ENCODE peak calls at places on chromosomes 16 and 17, in six cellular contexts. B is cardiac septum, H is trophoblast cell, F is suprapubic skin, S is heart right ventricle, Y is substantia nigra. A is an unnamed sample.

GRCh38 chr16:72884573-72884972 is 163.4 kb downstream of the ZFHX3 start:
- DNase-seq in B (no peak), H (no peak), F (no peak), S (no peak), Y (no peak), A (no peak)

GRCh38 chr16:794853-795466 is 5.6 kb downstream of the GNG13 start:
- DNase-seq in B (no peak), H (peak; percentile 52), F (no peak), S (no peak), Y (no peak), A (no peak)

GRCh38 chr17:7842950-7843535 is 9.0 kb downstream of the KDM6B start:
- DNase-seq in B (peak; percentile 93), H (peak; percentile 90), F (peak; percentile 94), S (peak; percentile 66), Y (peak; percentile 50), A (peak; percentile 96)

GRCh38 chr16:56884026-56884582 is 19.1 kb downstream of the SLC12A3 start:
- DNase-seq in B (no peak), H (no peak), F (no peak), S (no peak), Y (no peak), A (no peak)

GRCh38 chr17:32349503-32349853 is 479 bp upstream of the ZNF207 start:
- DNase-seq in B (no peak), H (peak; percentile 57), F (no peak), S (no peak), Y (peak; percentile 14), A (peak; percentile 22)

GRCh38 chr16:9123401-9123800 is 32.0 kb downstream of the HAPSTR1 start:
- DNase-seq in B (no peak), H (no peak), F (no peak), S (no peak), Y (no peak), A (no peak)

GRCh38 chr17:794876-795275 is 12.7 kb downstream of the MRM3 start:
- DNase-seq in B (peak; percentile 88), H (peak; percentile 64), F (peak; percentile 92), S (peak; percentile 88), Y (peak; percentile 81), A (peak; percentile 68)

GRCh38 chr17:67386965-67387551 is 10.0 kb downstream of the PITPNC1 start:
- DNase-seq in B (no peak), H (peak; percentile 87), F (no peak), S (peak; percentile 62), Y (peak; percentile 31), A (peak; percentile 60)

GRCh38 chr17:55440391-55440790 is 18.8 kb upstream of the MMD start:
- DNase-seq in B (no peak), H (peak; percentile 66), F (no peak), S (no peak), Y (no peak), A (peak; percentile 92)

GRCh38 chr17:81424151-81424550 is 28.9 kb downstream of the BAHCC1 start:
- DNase-seq in B (no peak), H (no peak), F (no peak), S (no peak), Y (no peak), A (no peak)

GRCh38 chr16:80580109-80580832 is 39.5 kb downstream of the DYNLRB2 start:
- DNase-seq in B (no peak), H (no peak), F (no peak), S (no peak), Y (no peak), A (no peak)

GRCh38 chr17:69406906-69407305 is 7.6 kb upstream of the MAP2K6 start:
- DNase-seq in B (no peak), H (no peak), F (no peak), S (no peak), Y (no peak), A (peak; percentile 47)

GRCh38 chr16:56950881-56951771 is 10.6 kb upstream of the CETP start:
- DNase-seq in B (no peak), H (peak; percentile 78), F (peak; percentile 67), S (peak; percentile 44), Y (no peak), A (peak; percentile 52)

GRCh38 chr16:680967-681745 is 946 bp downstream of the STUB1 start:
- DNase-seq in B (no peak), H (peak; percentile 68), F (no peak), S (peak; percentile 54), Y (no peak), A (peak; percentile 56)

GRCh38 chr17:81322271-81323082 is 27.4 kb upstream of the SLC38A10 start:
- DNase-seq in B (no peak), H (no peak), F (no peak), S (no peak), Y (peak; percentile 22), A (peak; percentile 26)

GRCh38 chr16:20812510-20812909 is 6.2 kb downstream of the REXO5 start:
- DNase-seq in B (no peak), H (no peak), F (no peak), S (no peak), Y (no peak), A (peak; percentile 15)

GRCh38 chr17:73343168-73343634 is 31.4 kb upstream of the CDC42EP4 start:
- DNase-seq in B (no peak), H (no peak), F (no peak), S (peak; percentile 67), Y (peak; percentile 67), A (peak; percentile 39)

GRCh38 chr16:85735225-85735722 is 15.6 kb downstream of the C16orf74 start:
- DNase-seq in B (no peak), H (no peak), F (no peak), S (no peak), Y (no peak), A (no peak)

GRCh38 chr16:23171234-23171948 is 11.2 kb upstream of the SCNN1G start:
- DNase-seq in B (no peak), H (peak; percentile 61), F (no peak), S (no peak), Y (no peak), A (peak; percentile 63)

GRCh38 chr16:69865701-69866100 is 85.4 kb upstream of the CLEC18A start:
- DNase-seq in B (no peak), H (peak; percentile 86), F (no peak), S (no peak), Y (no peak), A (no peak)

GRCh38 chr16:82317411-82318168 is 147.6 kb upstream of the MPHOSPH6 start:
- DNase-seq in B (no peak), H (no peak), F (no peak), S (no peak), Y (no peak), A (no peak)

GRCh38 chr16:50631985-50632576 is 49.0 kb downstream of the SNX20 start:
- DNase-seq in B (no peak), H (no peak), F (no peak), S (no peak), Y (no peak), A (no peak)

GRCh38 chr17:72588561-72588960 is 467.7 kb downstream of the SOX9 start:
- DNase-seq in B (no peak), H (no peak), F (no peak), S (no peak), Y (no peak), A (no peak)

GRCh38 chr16:35798885-35799426 is 2339.5 kb downstream of the TP53TG3F start:
- DNase-seq in B (peak; percentile 88), H (no peak), F (no peak), S (peak; percentile 71), Y (no peak), A (no peak)

GRCh38 chr16:4987580-4988374 is 29.6 kb downstream of the SEC14L5 start:
- DNase-seq in B (no peak), H (no peak), F (no peak), S (no peak), Y (no peak), A (no peak)

GRCh38 chr16:5036228-5037156 is 2.8 kb upstream of the NAGPA start:
- DNase-seq in B (no peak), H (no peak), F (no peak), S (no peak), Y (no peak), A (no peak)

GRCh38 chr17:50036455-50037320 is 19.2 kb upstream of the ITGA3 start:
- DNase-seq in B (no peak), H (no peak), F (no peak), S (no peak), Y (no peak), A (no peak)

GRCh38 chr17:64019486-64020067 is 856 bp downstream of the ICAM2 start:
- DNase-seq in B (no peak), H (no peak), F (peak; percentile 10), S (no peak), Y (no peak), A (no peak)

GRCh38 chr17:44637066-44637465 is 19.2 kb upstream of the MEIOC start:
- DNase-seq in B (no peak), H (no peak), F (no peak), S (no peak), Y (no peak), A (no peak)

GRCh38 chr17:75516619-75517276 is 420 bp downstream of the TSEN54 start:
- DNase-seq in B (no peak), H (peak; percentile 42), F (no peak), S (peak; percentile 54), Y (no peak), A (no peak)

GRCh38 chr17:12024332-12024731 is 3.7 kb downstream of the MAP2K4 start:
- DNase-seq in B (no peak), H (peak; percentile 51), F (no peak), S (no peak), Y (no peak), A (peak; percentile 89)

GRCh38 chr16:31268033-31268365 is 8.2 kb downstream of the ITGAM start:
- DNase-seq in B (no peak), H (no peak), F (no peak), S (no peak), Y (no peak), A (no peak)

GRCh38 chr17:67245694-67246397 is 850 bp upstream of the HELZ start:
- DNase-seq in B (no peak), H (peak; percentile 66), F (no peak), S (peak; percentile 39), Y (no peak), A (peak; percentile 44)

GRCh38 chr16:56450275-56450889 is 750 bp downstream of the NUDT21 start:
- DNase-seq in B (no peak), H (no peak), F (no peak), S (no peak), Y (no peak), A (peak; percentile 18)

GRCh38 chr17:34756670-34757021 is 177.3 kb downstream of the TMEM132E start:
- DNase-seq in B (peak; percentile 73), H (no peak), F (no peak), S (no peak), Y (no peak), A (no peak)

GRCh38 chr16:65763640-65764305 is 602.7 kb upstream of the CDH5 start:
- DNase-seq in B (no peak), H (peak; percentile 30), F (no peak), S (no peak), Y (no peak), A (no peak)